ENCODE peak calls at places on chromosomes 7 and 10, in six cellular contexts. One of them, this sample, is unnamed.

GRCh38 chr7:130901209-130901783 is 167.3 kb upstream of the KLF14 start:
- DNase-seq in heart right ventricle: peak
- DNase-seq in left ventricle myocardium inferior: peak
- DNase-seq in NB4: no peak
- DNase-seq in hepatic stellate cell: peak
- DNase-seq in CD4-positive, alpha-beta T cell: no peak
- DNase-seq in this sample: no peak

GRCh38 chr10:122294006-122294405 is 22.9 kb downstream of the BTBD16 start:
- DNase-seq in CD4-positive, alpha-beta T cell: no peak
- DNase-seq in hepatic stellate cell: no peak
- DNase-seq in heart right ventricle: no peak
- DNase-seq in left ventricle myocardium inferior: no peak
- DNase-seq in NB4: no peak
- DNase-seq in this sample: no peak

GRCh38 chr10:49744091-49744685 is 17.9 kb downstream of the OGDHL start:
- DNase-seq in heart right ventricle: no peak
- DNase-seq in CD4-positive, alpha-beta T cell: no peak
- DNase-seq in NB4: no peak
- DNase-seq in left ventricle myocardium inferior: no peak
- DNase-seq in hepatic stellate cell: no peak
- DNase-seq in this sample: no peak

GRCh38 chr10:72883861-72884260 is 9.7 kb upstream of the OIT3 start:
- DNase-seq in left ventricle myocardium inferior: no peak
- DNase-seq in NB4: no peak
- DNase-seq in hepatic stellate cell: no peak
- DNase-seq in heart right ventricle: no peak
- DNase-seq in CD4-positive, alpha-beta T cell: no peak
- DNase-seq in this sample: no peak

GRCh38 chr10:95445837-95446347 is 115.3 kb downstream of the SORBS1 start:
- DNase-seq in hepatic stellate cell: peak
- DNase-seq in heart right ventricle: peak
- DNase-seq in left ventricle myocardium inferior: peak
- DNase-seq in CD4-positive, alpha-beta T cell: peak
- DNase-seq in NB4: peak
- DNase-seq in this sample: peak

GRCh38 chr10:90775351-90776028 is 82.3 kb downstream of the HTR7 start:
- DNase-seq in heart right ventricle: no peak
- DNase-seq in CD4-positive, alpha-beta T cell: no peak
- DNase-seq in NB4: peak
- DNase-seq in left ventricle myocardium inferior: no peak
- DNase-seq in hepatic stellate cell: no peak
- DNase-seq in this sample: no peak

GRCh38 chr10:103763374-103764202 is 91.8 kb downstream of the SH3PXD2A start:
- DNase-seq in heart right ventricle: no peak
- DNase-seq in NB4: peak
- DNase-seq in CD4-positive, alpha-beta T cell: peak
- DNase-seq in left ventricle myocardium inferior: no peak
- DNase-seq in hepatic stellate cell: no peak
- DNase-seq in this sample: peak

GRCh38 chr7:23315366-23315765 is 16.2 kb downstream of the MALSU1 start:
- DNase-seq in left ventricle myocardium inferior: no peak
- DNase-seq in CD4-positive, alpha-beta T cell: no peak
- DNase-seq in heart right ventricle: no peak
- DNase-seq in NB4: no peak
- DNase-seq in hepatic stellate cell: no peak
- DNase-seq in this sample: no peak

GRCh38 chr7:30437823-30438574 is 40.6 kb downstream of the NOD1 start:
- DNase-seq in NB4: no peak
- DNase-seq in left ventricle myocardium inferior: no peak
- DNase-seq in CD4-positive, alpha-beta T cell: no peak
- DNase-seq in heart right ventricle: no peak
- DNase-seq in hepatic stellate cell: no peak
- DNase-seq in this sample: no peak

GRCh38 chr10:74728225-74728624 is 98.2 kb upstream of the KAT6B start:
- DNase-seq in CD4-positive, alpha-beta T cell: no peak
- DNase-seq in heart right ventricle: no peak
- DNase-seq in NB4: no peak
- DNase-seq in left ventricle myocardium inferior: no peak
- DNase-seq in hepatic stellate cell: no peak
- DNase-seq in this sample: no peak

GRCh38 chr10:70648427-70648826 is 23.9 kb upstream of the ADAMTS14 start:
- DNase-seq in left ventricle myocardium inferior: no peak
- DNase-seq in NB4: peak
- DNase-seq in hepatic stellate cell: no peak
- DNase-seq in CD4-positive, alpha-beta T cell: no peak
- DNase-seq in heart right ventricle: no peak
- DNase-seq in this sample: no peak

GRCh38 chr7:144474800-144475521 is 71.5 kb upstream of the NOBOX start:
- DNase-seq in heart right ventricle: no peak
- DNase-seq in left ventricle myocardium inferior: no peak
- DNase-seq in NB4: no peak
- DNase-seq in CD4-positive, alpha-beta T cell: no peak
- DNase-seq in hepatic stellate cell: no peak
- DNase-seq in this sample: no peak